ENCODE peak calls at places on chromosomes 7 and 10, in ten cellular contexts. One of them, this sample, is unnamed.

GRCh38 chr7:27199820-27200760 is at the start of gene HOXA13:
- DNase-seq in mesenchymal stem cell: peak
- DNase-seq in stimulated activated CD4-positive, alpha-beta T cell treated with anti-CD3 and anti-CD28 coated beads, Interleukin-4, amount 100 ng/mL, for 1 hour: no peak
- DNase-seq in activated CD4-positive, CD25-positive, alpha-beta regulatory T cell: no peak
- DNase-seq in activated CD4-positive, alpha-beta memory T cell treated with anti-CD3 and anti-CD28 coated beads, Interleukin-2, amount 10 ng/mL, durations not matched to agents 7 days and 5 days: no peak
- DNase-seq in hypothalamus: no peak
- DNase-seq in stimulated activated CD8-positive, alpha-beta memory T cell treated with anti-CD3 and anti-CD28 coated beads, Interleukin-7, amount 100 ng/mL, for 4 hours: no peak
- DNase-seq in AG20443: peak
- DNase-seq in activated CD4-positive, alpha-beta T cell treated with anti-CD3 and anti-CD28 coated beads, Interleukin-2, amount 50 U/mL, for 1 hour: no peak
- DNase-seq in NCI-H345: peak
- DNase-seq in this sample: peak

GRCh38 chr7:76196786-76197185 is 4.9 kb upstream of the SRRM3 start:
- DNase-seq in mesenchymal stem cell: no peak
- DNase-seq in activated CD4-positive, alpha-beta T cell treated with anti-CD3 and anti-CD28 coated beads, Interleukin-2, amount 50 U/mL, for 1 hour: no peak
- DNase-seq in stimulated activated CD4-positive, alpha-beta T cell treated with anti-CD3 and anti-CD28 coated beads, Interleukin-4, amount 100 ng/mL, for 1 hour: no peak
- DNase-seq in AG20443: no peak
- DNase-seq in NCI-H345: no peak
- DNase-seq in activated CD4-positive, CD25-positive, alpha-beta regulatory T cell: no peak
- DNase-seq in hypothalamus: no peak
- DNase-seq in activated CD4-positive, alpha-beta memory T cell treated with anti-CD3 and anti-CD28 coated beads, Interleukin-2, amount 10 ng/mL, durations not matched to agents 7 days and 5 days: no peak
- DNase-seq in stimulated activated CD8-positive, alpha-beta memory T cell treated with anti-CD3 and anti-CD28 coated beads, Interleukin-7, amount 100 ng/mL, for 4 hours: no peak
- DNase-seq in this sample: no peak

GRCh38 chr7:74709880-74710671 is 52.6 kb downstream of the GTF2I start:
- DNase-seq in stimulated activated CD4-positive, alpha-beta T cell treated with anti-CD3 and anti-CD28 coated beads, Interleukin-4, amount 100 ng/mL, for 1 hour: no peak
- DNase-seq in activated CD4-positive, CD25-positive, alpha-beta regulatory T cell: no peak
- DNase-seq in activated CD4-positive, alpha-beta T cell treated with anti-CD3 and anti-CD28 coated beads, Interleukin-2, amount 50 U/mL, for 1 hour: no peak
- DNase-seq in NCI-H345: no peak
- DNase-seq in stimulated activated CD8-positive, alpha-beta memory T cell treated with anti-CD3 and anti-CD28 coated beads, Interleukin-7, amount 100 ng/mL, for 4 hours: no peak
- DNase-seq in mesenchymal stem cell: no peak
- DNase-seq in activated CD4-positive, alpha-beta memory T cell treated with anti-CD3 and anti-CD28 coated beads, Interleukin-2, amount 10 ng/mL, durations not matched to agents 7 days and 5 days: no peak
- DNase-seq in AG20443: no peak
- DNase-seq in hypothalamus: no peak
- DNase-seq in this sample: no peak

GRCh38 chr10:72088879-72089585 is 681 bp upstream of the SPOCK2 start:
- DNase-seq in activated CD4-positive, alpha-beta memory T cell treated with anti-CD3 and anti-CD28 coated beads, Interleukin-2, amount 10 ng/mL, durations not matched to agents 7 days and 5 days: peak
- DNase-seq in activated CD4-positive, alpha-beta T cell treated with anti-CD3 and anti-CD28 coated beads, Interleukin-2, amount 50 U/mL, for 1 hour: peak
- DNase-seq in mesenchymal stem cell: peak
- DNase-seq in hypothalamus: no peak
- DNase-seq in stimulated activated CD8-positive, alpha-beta memory T cell treated with anti-CD3 and anti-CD28 coated beads, Interleukin-7, amount 100 ng/mL, for 4 hours: no peak
- DNase-seq in activated CD4-positive, CD25-positive, alpha-beta regulatory T cell: no peak
- DNase-seq in NCI-H345: peak
- DNase-seq in stimulated activated CD4-positive, alpha-beta T cell treated with anti-CD3 and anti-CD28 coated beads, Interleukin-4, amount 100 ng/mL, for 1 hour: peak
- DNase-seq in AG20443: peak
- DNase-seq in this sample: peak

GRCh38 chr7:95471076-95471475 is 14.7 kb upstream of the ASB4 start:
- DNase-seq in mesenchymal stem cell: no peak
- DNase-seq in stimulated activated CD8-positive, alpha-beta memory T cell treated with anti-CD3 and anti-CD28 coated beads, Interleukin-7, amount 100 ng/mL, for 4 hours: no peak
- DNase-seq in activated CD4-positive, alpha-beta T cell treated with anti-CD3 and anti-CD28 coated beads, Interleukin-2, amount 50 U/mL, for 1 hour: no peak
- DNase-seq in AG20443: no peak
- DNase-seq in stimulated activated CD4-positive, alpha-beta T cell treated with anti-CD3 and anti-CD28 coated beads, Interleukin-4, amount 100 ng/mL, for 1 hour: no peak
- DNase-seq in hypothalamus: no peak
- DNase-seq in activated CD4-positive, alpha-beta memory T cell treated with anti-CD3 and anti-CD28 coated beads, Interleukin-2, amount 10 ng/mL, durations not matched to agents 7 days and 5 days: no peak
- DNase-seq in NCI-H345: no peak
- DNase-seq in activated CD4-positive, CD25-positive, alpha-beta regulatory T cell: no peak
- DNase-seq in this sample: no peak

GRCh38 chr10:124474502-124475070 is 13.0 kb downstream of the LHPP start:
- DNase-seq in activated CD4-positive, alpha-beta memory T cell treated with anti-CD3 and anti-CD28 coated beads, Interleukin-2, amount 10 ng/mL, durations not matched to agents 7 days and 5 days: no peak
- DNase-seq in stimulated activated CD8-positive, alpha-beta memory T cell treated with anti-CD3 and anti-CD28 coated beads, Interleukin-7, amount 100 ng/mL, for 4 hours: no peak
- DNase-seq in activated CD4-positive, alpha-beta T cell treated with anti-CD3 and anti-CD28 coated beads, Interleukin-2, amount 50 U/mL, for 1 hour: no peak
- DNase-seq in mesenchymal stem cell: no peak
- DNase-seq in hypothalamus: no peak
- DNase-seq in stimulated activated CD4-positive, alpha-beta T cell treated with anti-CD3 and anti-CD28 coated beads, Interleukin-4, amount 100 ng/mL, for 1 hour: no peak
- DNase-seq in activated CD4-positive, CD25-positive, alpha-beta regulatory T cell: no peak
- DNase-seq in NCI-H345: peak
- DNase-seq in AG20443: no peak
- DNase-seq in this sample: no peak

GRCh38 chr10:132547421-132547861 is 9.9 kb downstream of the INPP5A start:
- DNase-seq in mesenchymal stem cell: no peak
- DNase-seq in activated CD4-positive, alpha-beta T cell treated with anti-CD3 and anti-CD28 coated beads, Interleukin-2, amount 50 U/mL, for 1 hour: no peak
- DNase-seq in activated CD4-positive, CD25-positive, alpha-beta regulatory T cell: no peak
- DNase-seq in AG20443: no peak
- DNase-seq in stimulated activated CD8-positive, alpha-beta memory T cell treated with anti-CD3 and anti-CD28 coated beads, Interleukin-7, amount 100 ng/mL, for 4 hours: no peak
- DNase-seq in NCI-H345: no peak
- DNase-seq in stimulated activated CD4-positive, alpha-beta T cell treated with anti-CD3 and anti-CD28 coated beads, Interleukin-4, amount 100 ng/mL, for 1 hour: peak
- DNase-seq in hypothalamus: no peak
- DNase-seq in activated CD4-positive, alpha-beta memory T cell treated with anti-CD3 and anti-CD28 coated beads, Interleukin-2, amount 10 ng/mL, durations not matched to agents 7 days and 5 days: no peak
- DNase-seq in this sample: no peak

GRCh38 chr7:103131225-103131624 is 17.7 kb downstream of the NAPEPLD start:
- DNase-seq in hypothalamus: no peak
- DNase-seq in mesenchymal stem cell: no peak
- DNase-seq in activated CD4-positive, CD25-positive, alpha-beta regulatory T cell: no peak
- DNase-seq in stimulated activated CD4-positive, alpha-beta T cell treated with anti-CD3 and anti-CD28 coated beads, Interleukin-4, amount 100 ng/mL, for 1 hour: no peak
- DNase-seq in activated CD4-positive, alpha-beta T cell treated with anti-CD3 and anti-CD28 coated beads, Interleukin-2, amount 50 U/mL, for 1 hour: no peak
- DNase-seq in NCI-H345: no peak
- DNase-seq in stimulated activated CD8-positive, alpha-beta memory T cell treated with anti-CD3 and anti-CD28 coated beads, Interleukin-7, amount 100 ng/mL, for 4 hours: no peak
- DNase-seq in activated CD4-positive, alpha-beta memory T cell treated with anti-CD3 and anti-CD28 coated beads, Interleukin-2, amount 10 ng/mL, durations not matched to agents 7 days and 5 days: no peak
- DNase-seq in AG20443: no peak
- DNase-seq in this sample: no peak

GRCh38 chr7:77320161-77320560 is 96.0 kb downstream of the GSAP start:
- DNase-seq in hypothalamus: no peak
- DNase-seq in mesenchymal stem cell: no peak
- DNase-seq in NCI-H345: no peak
- DNase-seq in stimulated activated CD8-positive, alpha-beta memory T cell treated with anti-CD3 and anti-CD28 coated beads, Interleukin-7, amount 100 ng/mL, for 4 hours: no peak
- DNase-seq in stimulated activated CD4-positive, alpha-beta T cell treated with anti-CD3 and anti-CD28 coated beads, Interleukin-4, amount 100 ng/mL, for 1 hour: no peak
- DNase-seq in activated CD4-positive, alpha-beta memory T cell treated with anti-CD3 and anti-CD28 coated beads, Interleukin-2, amount 10 ng/mL, durations not matched to agents 7 days and 5 days: no peak
- DNase-seq in AG20443: no peak
- DNase-seq in activated CD4-positive, alpha-beta T cell treated with anti-CD3 and anti-CD28 coated beads, Interleukin-2, amount 50 U/mL, for 1 hour: no peak
- DNase-seq in activated CD4-positive, CD25-positive, alpha-beta regulatory T cell: no peak
- DNase-seq in this sample: no peak

GRCh38 chr7:112511451-112512220 is 30.8 kb downstream of the LSMEM1 start:
- DNase-seq in activated CD4-positive, CD25-positive, alpha-beta regulatory T cell: no peak
- DNase-seq in hypothalamus: no peak
- DNase-seq in stimulated activated CD8-positive, alpha-beta memory T cell treated with anti-CD3 and anti-CD28 coated beads, Interleukin-7, amount 100 ng/mL, for 4 hours: no peak
- DNase-seq in AG20443: no peak
- DNase-seq in activated CD4-positive, alpha-beta memory T cell treated with anti-CD3 and anti-CD28 coated beads, Interleukin-2, amount 10 ng/mL, durations not matched to agents 7 days and 5 days: no peak
- DNase-seq in mesenchymal stem cell: no peak
- DNase-seq in NCI-H345: no peak
- DNase-seq in stimulated activated CD4-positive, alpha-beta T cell treated with anti-CD3 and anti-CD28 coated beads, Interleukin-4, amount 100 ng/mL, for 1 hour: no peak
- DNase-seq in activated CD4-positive, alpha-beta T cell treated with anti-CD3 and anti-CD28 coated beads, Interleukin-2, amount 50 U/mL, for 1 hour: no peak
- DNase-seq in this sample: no peak

GRCh38 chr7:69856991-69857390 is 258.7 kb downstream of the AUTS2 start:
- DNase-seq in NCI-H345: no peak
- DNase-seq in mesenchymal stem cell: no peak
- DNase-seq in stimulated activated CD4-positive, alpha-beta T cell treated with anti-CD3 and anti-CD28 coated beads, Interleukin-4, amount 100 ng/mL, for 1 hour: no peak
- DNase-seq in stimulated activated CD8-positive, alpha-beta memory T cell treated with anti-CD3 and anti-CD28 coated beads, Interleukin-7, amount 100 ng/mL, for 4 hours: no peak
- DNase-seq in activated CD4-positive, CD25-positive, alpha-beta regulatory T cell: no peak
- DNase-seq in activated CD4-positive, alpha-beta T cell treated with anti-CD3 and anti-CD28 coated beads, Interleukin-2, amount 50 U/mL, for 1 hour: no peak
- DNase-seq in activated CD4-positive, alpha-beta memory T cell treated with anti-CD3 and anti-CD28 coated beads, Interleukin-2, amount 10 ng/mL, durations not matched to agents 7 days and 5 days: no peak
- DNase-seq in hypothalamus: no peak
- DNase-seq in AG20443: no peak
- DNase-seq in this sample: no peak

GRCh38 chr7:1130021-1130990 is 29.7 kb downstream of the ZFAND2A start:
- DNase-seq in NCI-H345: no peak
- DNase-seq in mesenchymal stem cell: no peak
- DNase-seq in activated CD4-positive, CD25-positive, alpha-beta regulatory T cell: no peak
- DNase-seq in activated CD4-positive, alpha-beta memory T cell treated with anti-CD3 and anti-CD28 coated beads, Interleukin-2, amount 10 ng/mL, durations not matched to agents 7 days and 5 days: no peak
- DNase-seq in hypothalamus: no peak
- DNase-seq in activated CD4-positive, alpha-beta T cell treated with anti-CD3 and anti-CD28 coated beads, Interleukin-2, amount 50 U/mL, for 1 hour: no peak
- DNase-seq in stimulated activated CD8-positive, alpha-beta memory T cell treated with anti-CD3 and anti-CD28 coated beads, Interleukin-7, amount 100 ng/mL, for 4 hours: no peak
- DNase-seq in stimulated activated CD4-positive, alpha-beta T cell treated with anti-CD3 and anti-CD28 coated beads, Interleukin-4, amount 100 ng/mL, for 1 hour: no peak
- DNase-seq in AG20443: no peak
- DNase-seq in this sample: no peak

GRCh38 chr10:62788861-62789467 is 15.6 kb upstream of the ADO start:
- DNase-seq in activated CD4-positive, alpha-beta memory T cell treated with anti-CD3 and anti-CD28 coated beads, Interleukin-2, amount 10 ng/mL, durations not matched to agents 7 days and 5 days: no peak
- DNase-seq in stimulated activated CD8-positive, alpha-beta memory T cell treated with anti-CD3 and anti-CD28 coated beads, Interleukin-7, amount 100 ng/mL, for 4 hours: no peak
- DNase-seq in stimulated activated CD4-positive, alpha-beta T cell treated with anti-CD3 and anti-CD28 coated beads, Interleukin-4, amount 100 ng/mL, for 1 hour: no peak
- DNase-seq in activated CD4-positive, CD25-positive, alpha-beta regulatory T cell: no peak
- DNase-seq in NCI-H345: no peak
- DNase-seq in mesenchymal stem cell: no peak
- DNase-seq in hypothalamus: no peak
- DNase-seq in AG20443: peak
- DNase-seq in activated CD4-positive, alpha-beta T cell treated with anti-CD3 and anti-CD28 coated beads, Interleukin-2, amount 50 U/mL, for 1 hour: no peak
- DNase-seq in this sample: no peak

GRCh38 chr7:30353532-30353931 is 69.1 kb downstream of the ZNRF2 start:
- DNase-seq in activated CD4-positive, alpha-beta memory T cell treated with anti-CD3 and anti-CD28 coated beads, Interleukin-2, amount 10 ng/mL, durations not matched to agents 7 days and 5 days: no peak
- DNase-seq in activated CD4-positive, alpha-beta T cell treated with anti-CD3 and anti-CD28 coated beads, Interleukin-2, amount 50 U/mL, for 1 hour: no peak
- DNase-seq in NCI-H345: no peak
- DNase-seq in hypothalamus: no peak
- DNase-seq in activated CD4-positive, CD25-positive, alpha-beta regulatory T cell: no peak
- DNase-seq in mesenchymal stem cell: no peak
- DNase-seq in AG20443: no peak
- DNase-seq in stimulated activated CD4-positive, alpha-beta T cell treated with anti-CD3 and anti-CD28 coated beads, Interleukin-4, amount 100 ng/mL, for 1 hour: no peak
- DNase-seq in stimulated activated CD8-positive, alpha-beta memory T cell treated with anti-CD3 and anti-CD28 coated beads, Interleukin-7, amount 100 ng/mL, for 4 hours: no peak
- DNase-seq in this sample: no peak

GRCh38 chr7:137081694-137082093 is 213.2 kb downstream of the CHRM2 start:
- DNase-seq in activated CD4-positive, alpha-beta memory T cell treated with anti-CD3 and anti-CD28 coated beads, Interleukin-2, amount 10 ng/mL, durations not matched to agents 7 days and 5 days: no peak
- DNase-seq in mesenchymal stem cell: peak
- DNase-seq in activated CD4-positive, alpha-beta T cell treated with anti-CD3 and anti-CD28 coated beads, Interleukin-2, amount 50 U/mL, for 1 hour: no peak
- DNase-seq in activated CD4-positive, CD25-positive, alpha-beta regulatory T cell: no peak
- DNase-seq in stimulated activated CD8-positive, alpha-beta memory T cell treated with anti-CD3 and anti-CD28 coated beads, Interleukin-7, amount 100 ng/mL, for 4 hours: no peak
- DNase-seq in NCI-H345: no peak
- DNase-seq in stimulated activated CD4-positive, alpha-beta T cell treated with anti-CD3 and anti-CD28 coated beads, Interleukin-4, amount 100 ng/mL, for 1 hour: no peak
- DNase-seq in hypothalamus: no peak
- DNase-seq in AG20443: peak
- DNase-seq in this sample: no peak

GRCh38 chr7:82429408-82429807 is 14.2 kb downstream of the CACNA2D1 start:
- DNase-seq in activated CD4-positive, alpha-beta T cell treated with anti-CD3 and anti-CD28 coated beads, Interleukin-2, amount 50 U/mL, for 1 hour: no peak
- DNase-seq in AG20443: no peak
- DNase-seq in stimulated activated CD8-positive, alpha-beta memory T cell treated with anti-CD3 and anti-CD28 coated beads, Interleukin-7, amount 100 ng/mL, for 4 hours: no peak
- DNase-seq in mesenchymal stem cell: peak
- DNase-seq in stimulated activated CD4-positive, alpha-beta T cell treated with anti-CD3 and anti-CD28 coated beads, Interleukin-4, amount 100 ng/mL, for 1 hour: no peak
- DNase-seq in hypothalamus: no peak
- DNase-seq in activated CD4-positive, alpha-beta memory T cell treated with anti-CD3 and anti-CD28 coated beads, Interleukin-2, amount 10 ng/mL, durations not matched to agents 7 days and 5 days: no peak
- DNase-seq in activated CD4-positive, CD25-positive, alpha-beta regulatory T cell: no peak
- DNase-seq in NCI-H345: no peak
- DNase-seq in this sample: no peak